ENCODE peak calls at places on chromosomes 3 and 15, in eight cellular contexts. Q, I, X, N, L, G, T and Y are unnamed samples.

GRCh38 chr15:69253156-69253555 is 45.6 kb upstream of the PAQR5 start:
- DNase-seq in T (peak; percentile 88), Q (peak; percentile 92), G (no peak), L (peak; percentile 83), I (peak; percentile 76), N (no peak), X (peak; percentile 64), Y (peak; percentile 62)

GRCh38 chr3:10198761-10199688 is 34.3 kb downstream of the IRAK2 start:
- DNase-seq in N (no peak), I (peak; percentile 33), T (peak; percentile 55), L (peak; percentile 71), Q (peak; percentile 83), X (no peak), G (peak; percentile 93), Y (peak; percentile 96)

GRCh38 chr15:54719325-54719724 is 477.4 kb downstream of the RSL24D1 start:
- DNase-seq in N (no peak), L (no peak), X (no peak), I (no peak), Q (no peak), T (no peak), G (no peak), Y (no peak)

GRCh38 chr15:76903251-76903681 is 1.9 kb downstream of the SCAPER start:
- DNase-seq in N (no peak), I (peak; percentile 47), X (no peak), G (peak; percentile 38), L (peak; percentile 48), T (peak; percentile 46), Q (peak; percentile 40), Y (peak; percentile 41)

GRCh38 chr3:127750226-127751031 is 71.9 kb downstream of the MGLL start:
- DNase-seq in I (peak; percentile 85), L (peak; percentile 73), X (no peak), Q (peak; percentile 83), T (peak; percentile 74), G (peak; percentile 92), N (no peak), Y (peak; percentile 93)

GRCh38 chr3:128572644-128573105 is 77.9 kb downstream of the RPN1 start:
- DNase-seq in Q (no peak), N (no peak), X (no peak), G (peak; percentile 38), L (no peak), I (no peak), T (no peak), Y (peak; percentile 24)

GRCh38 chr3:40841570-40842109 is 316.9 kb downstream of the ZNF621 start:
- DNase-seq in G (no peak), T (no peak), Q (no peak), X (no peak), L (no peak), N (no peak), I (no peak), Y (no peak)

GRCh38 chr3:101072299-101072698 is 79.1 kb upstream of the ABI3BP start:
- DNase-seq in Q (peak; percentile 30), N (no peak), X (no peak), T (peak; percentile 18), I (no peak), L (peak; percentile 51), G (no peak), Y (peak; percentile 78)

GRCh38 chr3:155594836-155595235 is 150.0 kb downstream of the PLCH1 start:
- DNase-seq in Q (no peak), I (no peak), N (no peak), L (no peak), T (no peak), G (no peak), X (no peak), Y (no peak)

GRCh38 chr3:66425032-66425431 is 75.8 kb downstream of the LRIG1 start:
- DNase-seq in L (no peak), I (peak; percentile 72), X (no peak), Q (peak; percentile 30), N (peak; percentile 68), G (no peak), T (no peak), Y (no peak)

GRCh38 chr3:141412936-141413354 is 44.6 kb downstream of the ZBTB38 start:
- DNase-seq in I (peak; percentile 94), X (no peak), T (peak; percentile 94), G (no peak), L (peak; percentile 96), N (peak; percentile 95), Q (peak; percentile 97), Y (peak; percentile 68)

GRCh38 chr15:52148409-52148808 is 35.8 kb upstream of the BCL2L10 start:
- DNase-seq in Q (no peak), N (no peak), I (no peak), T (no peak), X (no peak), L (no peak), G (no peak), Y (no peak)

GRCh38 chr3:73766599-73767378 is 142.0 kb upstream of the PDZRN3 start:
- DNase-seq in N (no peak), T (peak; percentile 96), G (no peak), I (peak; percentile 87), X (peak; percentile 59), L (peak; percentile 95), Q (peak; percentile 98), Y (peak; percentile 6)

GRCh38 chr15:72342385-72342784 is 22.4 kb upstream of the CELF6 start:
- DNase-seq in N (no peak), G (peak; percentile 35), L (peak; percentile 17), X (no peak), I (peak; percentile 14), Q (no peak), T (peak; percentile 27), Y (peak; percentile 51)

GRCh38 chr3:1275495-1275894 is 182.7 kb downstream of the CNTN6 start:
- DNase-seq in X (no peak), Q (no peak), I (no peak), G (peak; percentile 24), L (no peak), N (no peak), T (no peak), Y (peak; percentile 10)

GRCh38 chr3:32973982-32974381 is 22.5 kb downstream of the CCR4 start:
- DNase-seq in L (no peak), G (peak; percentile 81), Q (no peak), I (peak; percentile 23), T (no peak), N (no peak), X (no peak), Y (peak; percentile 33)

GRCh38 chr3:33687406-33688010 is 30.5 kb downstream of the CLASP2 start:
- DNase-seq in N (no peak), G (no peak), I (peak; percentile 49), X (no peak), Q (peak; percentile 38), T (peak; percentile 41), L (peak; percentile 24), Y (peak; percentile 47)

GRCh38 chr3:39096775-39097174 is 10.7 kb downstream of the GORASP1 start:
- DNase-seq in I (no peak), Q (peak; percentile 4), L (peak; percentile 42), T (peak; percentile 43), X (no peak), G (no peak), N (no peak), Y (no peak)

GRCh38 chr15:70093481-70094309 is 4.0 kb downstream of the TLE3 start:
- DNase-seq in N (no peak), Q (peak; percentile 76), X (no peak), T (peak; percentile 67), G (peak; percentile 41), L (peak; percentile 75), I (peak; percentile 61), Y (peak; percentile 89)

GRCh38 chr3:136893848-136894443 is 31.9 kb downstream of the NCK1 start:
- DNase-seq in I (peak; percentile 39), G (no peak), Q (peak; percentile 59), X (peak; percentile 30), N (no peak), T (peak; percentile 61), L (peak; percentile 65), Y (peak; percentile 94)

GRCh38 chr3:67382551-67382950 is 271.9 kb downstream of the SUCLG2 start:
- DNase-seq in T (peak; percentile 36), X (no peak), G (no peak), L (peak; percentile 32), I (peak; percentile 30), N (no peak), Q (peak; percentile 43), Y (no peak)

GRCh38 chr15:36884404-36885335 is 215.7 kb downstream of the MEIS2 start:
- DNase-seq in X (no peak), G (no peak), Q (no peak), T (no peak), N (no peak), I (no peak), L (no peak), Y (no peak)
- H3K4me3 ChIP-seq in X (no peak overlapping the region), G (no peak overlapping the region), Q (no peak overlapping the region), T (peak overlapping the region; percentile 20), N (no peak overlapping the region), I (no peak overlapping the region), L (no peak overlapping the region), Y (no peak overlapping the region)

GRCh38 chr3:52041118-52041847 is 15.1 kb downstream of the DUSP7 start:
- DNase-seq in X (no peak), T (no peak), G (no peak), Q (no peak), N (no peak), L (no peak), I (no peak), Y (no peak)
- TF ChIP-seq CTCF in X (peak; percentile 16), T (peak; percentile 21), G (no peak), Q (peak; percentile 32), N (no peak), L (peak; percentile 36), I (peak; percentile 25), Y (peak; percentile 38)

DNA sequence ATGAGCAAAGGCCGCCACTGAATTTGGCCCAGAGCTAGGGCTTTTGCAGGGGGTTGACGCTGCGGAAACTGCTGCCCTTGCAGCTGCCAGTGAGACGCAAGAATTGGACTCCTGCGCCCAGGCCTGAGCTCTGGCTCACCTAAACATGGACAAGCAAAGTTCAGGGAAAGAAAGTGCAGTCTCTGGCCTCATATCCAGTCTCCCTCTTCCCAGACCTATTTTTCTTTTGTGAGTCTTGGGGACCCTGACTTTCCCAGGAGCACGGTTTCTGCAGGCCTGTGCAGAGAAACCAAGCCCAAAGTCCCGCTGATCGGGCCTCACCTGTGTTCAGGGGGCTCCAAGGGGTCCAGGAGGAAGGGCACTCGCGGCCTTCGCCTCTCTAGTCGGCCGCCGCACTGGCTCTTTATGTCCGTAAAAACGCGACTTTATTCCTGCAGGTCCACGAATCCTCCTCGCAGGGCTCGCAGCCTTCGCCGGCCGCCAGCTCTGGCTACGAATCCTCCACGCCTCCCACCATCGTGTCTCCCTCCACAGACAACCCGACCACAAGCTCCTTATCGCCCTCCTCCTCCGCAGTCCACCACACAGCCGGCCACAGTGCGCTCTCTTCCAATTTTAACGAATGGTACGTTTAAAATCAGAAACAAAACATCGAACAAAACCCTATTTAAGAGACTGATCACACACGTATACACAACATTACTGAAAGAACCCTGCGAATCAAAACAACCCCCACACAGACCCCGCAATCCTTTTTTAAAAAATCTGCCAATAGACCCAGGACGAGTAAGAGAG is 3.9 kb downstream of the ZIC1 start:
- DNase-seq in I (no peak), G (no peak), Q (no peak), T (no peak), L (no peak), N (no peak), X (no peak), Y (no peak)
- H3K4me3 ChIP-seq in I (peak overlapping the region; percentile 40), G (peak overlapping the region; percentile 25), Q (peak overlapping the region; percentile 35), T (no peak overlapping the region), L (no peak overlapping the region), N (peak overlapping the region; percentile 75), X (no peak overlapping the region), Y (no peak overlapping the region)

GRCh38 chr3:138429665-138430064 is 4.8 kb upstream of the ESYT3 start:
- DNase-seq in Q (no peak), X (no peak), I (no peak), L (no peak), T (no peak), G (no peak), N (no peak), Y (no peak)

GRCh38 chr3:138423316-138423715 is 11.1 kb upstream of the ESYT3 start:
- DNase-seq in X (no peak), L (no peak), Q (no peak), N (no peak), I (no peak), G (no peak), T (no peak), Y (no peak)

GRCh38 chr3:138426211-138426610 is 8.2 kb upstream of the ESYT3 start:
- DNase-seq in X (no peak), Q (peak; percentile 50), N (no peak), T (peak; percentile 60), G (no peak), I (peak; percentile 40), L (peak; percentile 60), Y (peak; percentile 33)
- TF ChIP-seq CTCF in X (peak; percentile 39), Q (peak; percentile 60), N (peak; percentile 27), T (peak; percentile 62), G (peak; percentile 10), I (peak; percentile 60), L (peak; percentile 45), Y (peak; percentile 21)